ENCODE peak calls at places on chromosomes 3 and 15, in eight cellular contexts. C is GM23248, M is K562, N is astrocyte, D is GM23338, A is MM.1S, Y is OCI-LY7, H is HCT116. G is an unnamed sample. For H4K20me1, the result is how much of the 10 kb centered on the place peaks cover.

GRCh38 chr3:134065252-134065651 is 35.5 kb upstream of the SLCO2A1 start:
- DNase-seq in C (no peak), M (no peak), N (no peak), D (no peak), A (no peak), Y (no peak), H (no peak), G (no peak)

GRCh38 chr15:51830279-51830806 is 890 bp downstream of the TMOD3 start:
- DNase-seq in C (no peak), M (no peak), N (no peak), D (peak), A (peak), Y (peak), H (no peak), G (peak)

GRCh38 chr3:151351216-151351615 is 21.9 kb upstream of the P2RY13 start:
- DNase-seq in C (no peak), M (no peak), N (no peak), D (peak), A (peak), Y (no peak), H (no peak), G (no peak)

GRCh38 chr3:12947504-12948369 is 106.4 kb upstream of the RPL32 start:
- DNase-seq in C (peak), M (peak), N (peak), D (peak), A (no peak), Y (no peak), H (no peak), G (no peak)

GRCh38 chr3:185912929-185913901 is 24.6 kb downstream of the TRA2B start:
- DNase-seq in C (no peak), M (no peak), N (no peak), D (no peak), A (no peak), Y (no peak), H (no peak), G (peak)

GRCh38 chr3:129621626-129622417 is 15.3 kb upstream of the PLXND1 start:
- DNase-seq in C (no peak), M (no peak), N (no peak), D (no peak), A (no peak), Y (no peak), H (no peak), G (no peak)

GRCh38 chr3:13166243-13167063 is 93.2 kb upstream of the IQSEC1 start:
- DNase-seq in C (no peak), M (no peak), N (no peak), D (no peak), A (no peak), Y (no peak), H (no peak), G (no peak)

GRCh38 chr15:41424809-41425208 is 7.9 kb downstream of the RTF1 start:
- DNase-seq in C (no peak), M (no peak), N (no peak), D (peak), A (no peak), Y (no peak), H (no peak), G (no peak)

GRCh38 chr15:97425596-97425995 is 534.9 kb upstream of the ARRDC4 start:
- DNase-seq in C (no peak), M (no peak), N (no peak), D (no peak), A (no peak), Y (no peak), H (no peak), G (no peak)

GRCh38 chr3:134772591-134772990 is 22.5 kb upstream of the EPHB1 start:
- DNase-seq in C (no peak), M (no peak), N (no peak), D (no peak), A (no peak), Y (no peak), H (no peak), G (no peak)

GRCh38 chr3:12994357-12994606 is 78.9 kb downstream of the IQSEC1 start:
- DNase-seq in C (peak), M (no peak), N (no peak), D (peak), A (no peak), Y (no peak), H (no peak), G (no peak)

GRCh38 chr3:127899769-127900168 is 15.3 kb upstream of the KBTBD12 start:
- DNase-seq in C (no peak), M (no peak), N (no peak), D (no peak), A (no peak), Y (no peak), H (no peak), G (no peak)

GRCh38 chr3:177257625-177258024 is 60.3 kb upstream of the TBL1XR1 start:
- DNase-seq in C (no peak), M (no peak), N (no peak), D (no peak), A (no peak), Y (no peak), H (no peak), G (no peak)

GRCh38 chr15:44788748-44789147 is 52.4 kb downstream of the TRIM69 start:
- DNase-seq in C (peak), M (no peak), N (peak), D (no peak), A (no peak), Y (no peak), H (no peak), G (no peak)

GRCh38 chr3:20066848-20067617 is 26.8 kb downstream of the KAT2B start:
- DNase-seq in C (peak), M (no peak), N (no peak), D (no peak), A (no peak), Y (no peak), H (no peak), G (no peak)

GRCh38 chr15:41511331-41512077 is 2.1 kb downstream of the LTK start:
- DNase-seq in C (no peak), M (no peak), N (no peak), D (peak), A (no peak), Y (no peak), H (no peak), G (no peak)

GRCh38 chr3:29764059-29764458 is 483.2 kb downstream of the RBMS3 start:
- DNase-seq in C (peak), M (no peak), N (peak), D (no peak), A (no peak), Y (no peak), H (no peak), G (no peak)

GRCh38 chr3:18987070-18987469 is 161.2 kb upstream of the KCNH8 start:
- DNase-seq in C (no peak), M (no peak), N (no peak), D (peak), A (no peak), Y (no peak), H (no peak), G (no peak)

GRCh38 chr3:43748179-43748578 is 57.4 kb downstream of the ABHD5 start:
- DNase-seq in C (peak), M (no peak), N (no peak), D (no peak), A (no peak), Y (no peak), H (no peak), G (no peak)

GRCh38 chr15:78301326-78301725 is 1.9 kb upstream of the SKIC8 start:
- DNase-seq in C (peak), M (no peak), N (no peak), D (no peak), A (no peak), Y (no peak), H (no peak), G (no peak)

GRCh38 chr15:66646799-66647198 is 55.2 kb upstream of the SMAD6 start:
- DNase-seq in C (peak), M (no peak), N (no peak), D (no peak), A (no peak), Y (no peak), H (no peak), G (peak)

GRCh38 chr3:189292667-189293478 is 121.1 kb downstream of the TPRG1 start:
- DNase-seq in C (no peak), M (no peak), N (no peak), D (no peak), A (no peak), Y (no peak), H (no peak), G (no peak)

GRCh38 chr3:161560006-161560637 is 63.5 kb downstream of the OTOL1 start:
- DNase-seq in C (peak), M (no peak), N (peak), D (peak), A (peak), Y (peak), H (peak), G (peak)

GRCh38 chr15:45326280-45326679 is 52.1 kb downstream of the GATM start:
- DNase-seq in C (no peak), M (no peak), N (no peak), D (peak), A (no peak), Y (no peak), H (no peak), G (no peak)

GRCh38 chr3:171225698-171226097 is 199.2 kb upstream of the SLC2A2 start:
- DNase-seq in C (peak), M (no peak), N (peak), D (no peak), A (peak), Y (no peak), H (no peak), G (no peak)

GRCh38 chr3:31885235-31885634 is 95.8 kb downstream of the OSBPL10 start:
- DNase-seq in C (no peak), M (no peak), N (no peak), D (no peak), A (no peak), Y (no peak), H (no peak), G (no peak)

GRCh38 chr3:31884251-31884650 is 96.8 kb downstream of the OSBPL10 start:
- DNase-seq in C (no peak), M (no peak), N (no peak), D (no peak), A (no peak), Y (no peak), H (no peak), G (no peak)

GRCh38 chr3:31880482-31881078 is 100.5 kb downstream of the OSBPL10 start:
- DNase-seq in C (no peak), M (no peak), N (no peak), D (no peak), A (no peak), Y (no peak), H (no peak), G (no peak)

GRCh38 chr3:31882431-31882830 is 98.6 kb downstream of the OSBPL10 start:
- DNase-seq in C (no peak), M (no peak), N (no peak), D (no peak), A (no peak), Y (no peak), H (no peak), G (no peak)

GRCh38 chr3:31882895-31883294 is 98.2 kb downstream of the OSBPL10 start:
- DNase-seq in C (no peak), M (no peak), N (no peak), D (no peak), A (no peak), Y (peak), H (no peak), G (no peak)
- H4K20me1 ChIP-seq in C (under half), M (under half), N (under half), D (under half), A (under half), Y (under half), H (under half), G (under half)

GRCh38 chr15:36914962-36915808 is 185.2 kb downstream of the MEIS2 start:
- DNase-seq in C (no peak), M (no peak), N (no peak), D (no peak), A (no peak), Y (no peak), H (no peak), G (no peak)
- H4K20me1 ChIP-seq in C (under half), M (under half), N (under half), D (under half), A (under half), Y (under half), H (under half), G (under half)

DNA sequence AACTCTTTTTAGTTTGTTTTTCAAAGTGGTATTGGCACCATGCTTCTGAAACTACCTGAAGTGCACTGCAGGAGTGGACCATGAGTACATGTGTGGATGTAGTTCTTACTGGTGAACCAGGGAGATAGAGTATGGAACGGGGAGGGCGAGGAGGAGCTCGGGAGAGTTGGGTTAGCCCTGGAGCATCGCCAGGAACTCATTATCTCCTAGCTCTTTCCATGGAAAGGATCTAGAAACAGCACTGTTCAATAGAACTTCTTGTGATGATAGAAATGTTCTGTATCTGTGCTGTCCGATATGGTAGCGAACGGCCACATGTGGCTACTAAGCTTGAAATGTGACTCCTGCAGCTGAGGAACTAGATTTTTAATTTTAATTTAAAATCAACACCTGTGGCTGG is 47.3 kb downstream of the VGLL4 start:
- DNase-seq in C (no peak), M (no peak), N (no peak), D (no peak), A (no peak), Y (no peak), H (no peak), G (no peak)
- H4K20me1 ChIP-seq in C (under half), M (under half), N (under half), D (under half), A (under half), Y (under half), H (under half), G (under half)

GRCh38 chr15:68792901-68793766 is 27.6 kb downstream of the ANP32A start:
- DNase-seq in C (no peak), M (no peak), N (no peak), D (no peak), A (no peak), Y (no peak), H (no peak), G (no peak)
- H4K20me1 ChIP-seq in C (under half), M (half or more), N (half or more), D (half or more), A (under half), Y (half or more), H (under half), G (half or more)

GRCh38 chr3:194474675-194475074 is 12.1 kb downstream of the ATP13A3 start:
- DNase-seq in C (peak), M (no peak), N (no peak), D (no peak), A (no peak), Y (no peak), H (no peak), G (no peak)
- H4K20me1 ChIP-seq in C (under half), M (under half), N (half or more), D (under half), A (under half), Y (under half), H (under half), G (under half)

G was measured in Karpas-422.